ENCODE peak calls at places on chromosomes 16 and 17, in seven cellular contexts. N is stimulated activated CD4-positive, alpha-beta T cell treated with anti-CD3 and anti-CD28 coated beads, TNF-alpha, amount 100 ng/mL, for 48 hours; W is brain pericyte; K is activated CD4-positive, alpha-beta memory T cell treated with anti-CD3 and anti-CD28 coated beads, Interleukin-2, amount 10 ng/mL, durations not matched to agents 7 days and 5 days; S is GM23338; J is EL; Z is AG09309. O is an unnamed sample.

GRCh38 chr16:51524070-51524469 is 373.0 kb upstream of the SALL1 start:
- DNase-seq in N (no peak), W (no peak), K (no peak), S (no peak), J (no peak), Z (no peak), O (no peak)

GRCh38 chr16:84749815-84750214 is 50.0 kb downstream of the USP10 start:
- DNase-seq in N (no peak), W (peak), K (no peak), S (no peak), J (no peak), Z (no peak), O (peak)

GRCh38 chr17:50063516-50064252 is 7.8 kb downstream of the ITGA3 start:
- DNase-seq in N (no peak), W (no peak), K (no peak), S (no peak), J (peak), Z (no peak), O (no peak)

GRCh38 chr17:57935833-57936807 is 19.1 kb downstream of the CUEDC1 start:
- DNase-seq in N (no peak), W (no peak), K (no peak), S (peak), J (peak), Z (no peak), O (no peak)

GRCh38 chr17:77140166-77140877 is 447 bp upstream of the SEC14L1 start:
- DNase-seq in N (peak), W (peak), K (peak), S (peak), J (peak), Z (peak), O (peak)

GRCh38 chr17:48883171-48883570 is 9.4 kb upstream of the ATP5MC1 start:
- DNase-seq in N (no peak), W (no peak), K (no peak), S (no peak), J (no peak), Z (no peak), O (no peak)

GRCh38 chr17:79417589-79417988 is 193.3 kb downstream of the RBFOX3 start:
- DNase-seq in N (no peak), W (no peak), K (no peak), S (no peak), J (no peak), Z (no peak), O (no peak)

GRCh38 chr17:39791296-39791992 is 53.7 kb downstream of the GRB7 start:
- DNase-seq in N (peak), W (no peak), K (peak), S (peak), J (no peak), Z (no peak), O (no peak)

GRCh38 chr16:72829846-72830620 is 217.9 kb downstream of the ZFHX3 start:
- DNase-seq in N (no peak), W (no peak), K (no peak), S (no peak), J (peak), Z (no peak), O (no peak)

GRCh38 chr16:89014611-89015230 is 37.7 kb upstream of the CBFA2T3 start:
- DNase-seq in N (no peak), W (no peak), K (no peak), S (no peak), J (no peak), Z (no peak), O (no peak)

GRCh38 chr17:71486171-71486740 is 634.6 kb upstream of the SOX9 start:
- DNase-seq in N (no peak), W (no peak), K (no peak), S (no peak), J (no peak), Z (no peak), O (no peak)

GRCh38 chr17:65558683-65559311 is 2.7 kb downstream of the AXIN2 start:
- DNase-seq in N (no peak), W (no peak), K (no peak), S (peak), J (no peak), Z (no peak), O (no peak)

GRCh38 chr16:89131783-89132182 is 38.1 kb downstream of the ACSF3 start:
- DNase-seq in N (no peak), W (no peak), K (no peak), S (no peak), J (no peak), Z (no peak), O (no peak)

GRCh38 chr16:324451-325334 is 27.8 kb downstream of the AXIN1 start:
- DNase-seq in N (no peak), W (no peak), K (peak), S (peak), J (no peak), Z (no peak), O (no peak)

GRCh38 chr17:52170963-52171572 is 12.6 kb upstream of the CA10 start:
- DNase-seq in N (no peak), W (no peak), K (no peak), S (peak), J (peak), Z (no peak), O (no peak)

GRCh38 chr16:47643610-47644009 is 182.5 kb downstream of the PHKB start:
- DNase-seq in N (no peak), W (no peak), K (peak), S (no peak), J (peak), Z (no peak), O (no peak)

GRCh38 chr16:53717577-53717976 is 13.6 kb downstream of the FTO start:
- DNase-seq in N (no peak), W (no peak), K (no peak), S (no peak), J (no peak), Z (no peak), O (no peak)

GRCh38 chr16:67594256-67594915 is 32.1 kb downstream of the CTCF start:
- DNase-seq in N (no peak), W (no peak), K (no peak), S (peak), J (no peak), Z (no peak), O (no peak)

GRCh38 chr17:73278465-73279453 is 17.1 kb upstream of the CPSF4L start:
- DNase-seq in N (no peak), W (no peak), K (no peak), S (no peak), J (peak), Z (no peak), O (no peak)

GRCh38 chr17:39671651-39672521 is 3.6 kb downstream of the PNMT start:
- DNase-seq in N (no peak), W (no peak), K (no peak), S (peak), J (peak), Z (no peak), O (no peak)

GRCh38 chr16:50529334-50529733 is 18.9 kb upstream of the NKD1 start:
- DNase-seq in N (no peak), W (no peak), K (no peak), S (no peak), J (no peak), Z (no peak), O (no peak)

GRCh38 chr16:70694088-70694487 is 8.2 kb upstream of the MTSS2 start:
- DNase-seq in N (no peak), W (no peak), K (no peak), S (peak), J (peak), Z (no peak), O (no peak)

GRCh38 chr16:252366-253337 is 18.0 kb downstream of the FAM234A start:
- DNase-seq in N (no peak), W (no peak), K (peak), S (no peak), J (no peak), Z (no peak), O (no peak)

GRCh38 chr17:45954914-45955313 is 44.1 kb upstream of the STH start:
- DNase-seq in N (no peak), W (no peak), K (no peak), S (no peak), J (no peak), Z (no peak), O (no peak)

GRCh38 chr17:6021011-6021400 is 49.2 kb upstream of the WSCD1 start:
- DNase-seq in N (no peak), W (no peak), K (no peak), S (no peak), J (no peak), Z (no peak), O (peak)

GRCh38 chr17:46862949-46863348 is 11.6 kb downstream of the WNT9B start:
- DNase-seq in N (no peak), W (no peak), K (no peak), S (peak), J (no peak), Z (no peak), O (no peak)

GRCh38 chr16:11233727-11234376 is 22.2 kb downstream of the SOCS1 start:
- DNase-seq in N (peak), W (no peak), K (peak), S (peak), J (peak), Z (no peak), O (no peak)

GRCh38 chr17:17041018-17041521 is 1.2 kb upstream of the MPRIP start:
- DNase-seq in N (no peak), W (no peak), K (no peak), S (no peak), J (peak), Z (no peak), O (no peak)

GRCh38 chr16:85990861-85991301 is 91.9 kb downstream of the IRF8 start:
- DNase-seq in N (no peak), W (no peak), K (no peak), S (no peak), J (no peak), Z (no peak), O (no peak)

GRCh38 chr16:24668481-24669001 is 60.9 kb upstream of the TNRC6A start:
- DNase-seq in N (peak), W (no peak), K (no peak), S (no peak), J (peak), Z (peak), O (peak)

GRCh38 chr16:83211711-83212110 is 584.9 kb downstream of the CDH13 start:
- DNase-seq in N (no peak), W (peak), K (no peak), S (peak), J (no peak), Z (no peak), O (no peak)

GRCh38 chr17:48055531-48056245 is 7.5 kb downstream of the NFE2L1 start:
- DNase-seq in N (peak), W (no peak), K (peak), S (peak), J (peak), Z (peak), O (no peak)

GRCh38 chr16:74865922-74866598 is 91.4 kb upstream of the FA2H start:
- DNase-seq in N (no peak), W (no peak), K (no peak), S (peak), J (no peak), Z (peak), O (no peak)

GRCh38 chr16:78493573-78493972 is 394.1 kb downstream of the WWOX start:
- DNase-seq in N (no peak), W (no peak), K (no peak), S (no peak), J (no peak), Z (no peak), O (no peak)

GRCh38 chr16:56310685-56311084 is 114.7 kb downstream of the AMFR start:
- DNase-seq in N (no peak), W (no peak), K (no peak), S (no peak), J (no peak), Z (no peak), O (no peak)

GRCh38 chr17:50637829-50638571 is 3.3 kb downstream of the ABCC3 start:
- DNase-seq in N (no peak), W (no peak), K (no peak), S (no peak), J (no peak), Z (no peak), O (no peak)